ENCODE peak calls at places on chromosomes 2 and 18, in nine cellular contexts. N is GM12864, C is GM12878, R is adipocyte, G is dorsolateral prefrontal cortex, Z is right cardiac atrium, I is HepG2, O is hepatocyte, E is IMR-90. S is an unnamed sample.

GRCh38 chr2:145563752-145564615 is 1044.1 kb upstream of the ZEB2 start:
- DNase-seq in G (no peak), Z (no peak), E (peak; percentile 72), I (no peak), O (peak; percentile 41), N (no peak), C (no peak), R (no peak), S (no peak)

GRCh38 chr2:52456759-52457377 is 1310.7 kb upstream of the CHAC2 start:
- DNase-seq in R (no peak), O (peak; percentile 8), I (no peak), N (no peak), G (no peak), E (no peak), Z (no peak), C (no peak), S (no peak)

GRCh38 chr2:136332436-136333095 is 214.6 kb upstream of the CXCR4 start:
- DNase-seq in R (no peak), E (no peak), Z (no peak), G (no peak), I (no peak), O (no peak), N (no peak), C (no peak), S (no peak)

GRCh38 chr2:39679805-39680204 is 14.1 kb downstream of the TMEM178A start:
- DNase-seq in G (no peak), C (no peak), I (no peak), N (no peak), R (no peak), O (no peak), E (no peak), Z (no peak), S (no peak)

GRCh38 chr2:108377815-108378630 is at the start of gene SULT1C4:
- DNase-seq in I (peak; percentile 63), G (no peak), E (peak; percentile 66), R (no peak), N (no peak), C (no peak), O (peak; percentile 90), Z (peak; percentile 86), S (no peak)

GRCh38 chr2:18566145-18566544 is 5.7 kb upstream of the RDH14 start:
- DNase-seq in O (no peak), Z (no peak), I (peak; percentile 31), G (no peak), C (no peak), R (peak; percentile 35), E (peak; percentile 24), N (no peak), S (no peak)

GRCh38 chr2:105179469-105180372 is 61.8 kb upstream of the GPR45 start:
- DNase-seq in R (peak; percentile 29), O (peak; percentile 50), G (no peak), C (no peak), Z (no peak), I (peak; percentile 51), N (no peak), E (peak; percentile 71), S (peak; percentile 69)

GRCh38 chr2:210225461-210225798 is 183 bp upstream of the ACADL start:
- DNase-seq in I (no peak), G (no peak), N (no peak), O (no peak), E (no peak), C (no peak), Z (no peak), R (no peak), S (no peak)

GRCh38 chr18:79400091-79400590 is 4.4 kb downstream of the NFATC1 start:
- DNase-seq in G (no peak), I (no peak), E (no peak), C (no peak), Z (peak; percentile 91), N (no peak), O (peak; percentile 71), R (peak; percentile 70), S (no peak)

GRCh38 chr18:49162226-49162848 is 211.6 kb upstream of the SMAD7 start:
- DNase-seq in Z (no peak), C (peak; percentile 68), E (no peak), R (no peak), I (no peak), N (no peak), O (no peak), G (no peak), S (no peak)

GRCh38 chr2:174335605-174336402 is 1.1 kb downstream of the SP9 start:
- DNase-seq in O (peak; percentile 32), I (no peak), G (no peak), E (no peak), R (peak; percentile 21), C (no peak), Z (peak; percentile 25), N (no peak), S (no peak)

GRCh38 chr2:6692061-6692460 is 173.6 kb downstream of the CMPK2 start:
- DNase-seq in I (no peak), N (no peak), O (no peak), G (no peak), C (no peak), E (no peak), R (no peak), Z (no peak), S (no peak)

GRCh38 chr2:37873749-37874330 is 51.2 kb upstream of the RMDN2 start:
- DNase-seq in G (no peak), O (no peak), R (no peak), E (no peak), C (no peak), Z (no peak), I (no peak), N (no peak), S (no peak)

GRCh38 chr2:227717687-227718567 is at the start of gene SLC19A3:
- DNase-seq in E (peak; percentile 50), R (peak; percentile 85), C (no peak), N (no peak), G (peak; percentile 28), Z (peak; percentile 95), O (peak; percentile 95), I (peak; percentile 69), S (no peak)

GRCh38 chr2:144241801-144242200 is 278.1 kb downstream of the ZEB2 start:
- DNase-seq in N (no peak), R (no peak), Z (no peak), E (no peak), G (no peak), O (no peak), I (no peak), C (no peak), S (no peak)
- H3K4me3 ChIP-seq in N (no peak overlapping the region), R (no peak overlapping the region), Z (no peak overlapping the region), E (no peak overlapping the region), G (no peak overlapping the region), O (no peak overlapping the region), I (no peak overlapping the region), C (no peak overlapping the region), S (no peak overlapping the region)

GRCh38 chr2:98650998-98651397 is 42.6 kb downstream of the UNC50 start:
- DNase-seq in O (no peak), I (no peak), R (no peak), N (no peak), Z (no peak), E (no peak), G (no peak), C (no peak), S (no peak)

GRCh38 chr2:98649992-98650375 is 41.6 kb downstream of the UNC50 start:
- DNase-seq in Z (no peak), R (no peak), O (no peak), E (no peak), N (no peak), C (no peak), G (no peak), I (no peak), S (no peak)

GRCh38 chr2:98658816-98659486 is 50.6 kb downstream of the UNC50 start:
- DNase-seq in N (no peak), Z (peak; percentile 25), I (no peak), E (no peak), G (no peak), O (no peak), C (no peak), R (no peak), S (no peak)

GRCh38 chr2:98656800-98657199 is 48.4 kb downstream of the UNC50 start:
- DNase-seq in O (no peak), I (no peak), R (no peak), N (no peak), G (no peak), Z (no peak), C (no peak), E (no peak), S (no peak)

GRCh38 chr2:98654702-98655488 is 46.5 kb downstream of the UNC50 start:
- DNase-seq in C (no peak), I (no peak), G (no peak), Z (no peak), O (no peak), E (no peak), N (no peak), R (no peak), S (no peak)
- H3K4me3 ChIP-seq in C (no peak overlapping the region), I (no peak overlapping the region), G (no peak overlapping the region), Z (no peak overlapping the region), O (no peak overlapping the region), E (no peak overlapping the region), N (no peak overlapping the region), R (no peak overlapping the region), S (no peak overlapping the region)

GRCh38 chr18:63074987-63075404 is 244.6 kb downstream of the BCL2 start:
- DNase-seq in I (peak; percentile 12), R (peak; percentile 81), O (peak; percentile 85), C (no peak), Z (peak; percentile 92), E (peak; percentile 16), N (no peak), G (peak; percentile 31), S (no peak)
- H3K4me3 ChIP-seq in I (peak overlapping the region; percentile 45), R (peak overlapping the region; percentile 85), O (peak overlapping the region; percentile 13), C (peak overlapping the region; percentile 45), Z (peak overlapping the region; percentile 68), E (peak overlapping the region; percentile 47), N (peak overlapping the region; percentile 43), G (peak overlapping the region; percentile 43), S (peak overlapping the region; percentile 52)

GRCh38 chr2:218709906-218710305 is 729 bp upstream of the TTLL4 start:
- DNase-seq in Z (no peak), O (no peak), E (no peak), I (no peak), C (no peak), G (no peak), N (no peak), R (no peak), S (no peak)
- H3K4me3 ChIP-seq in Z (peak overlapping the region; percentile 29), O (no peak overlapping the region), E (no peak overlapping the region), I (peak overlapping the region; percentile 93), C (no peak overlapping the region), G (peak overlapping the region; percentile 90), N (no peak overlapping the region), R (peak overlapping the region; percentile 82), S (peak overlapping the region; percentile 96)

DNA sequence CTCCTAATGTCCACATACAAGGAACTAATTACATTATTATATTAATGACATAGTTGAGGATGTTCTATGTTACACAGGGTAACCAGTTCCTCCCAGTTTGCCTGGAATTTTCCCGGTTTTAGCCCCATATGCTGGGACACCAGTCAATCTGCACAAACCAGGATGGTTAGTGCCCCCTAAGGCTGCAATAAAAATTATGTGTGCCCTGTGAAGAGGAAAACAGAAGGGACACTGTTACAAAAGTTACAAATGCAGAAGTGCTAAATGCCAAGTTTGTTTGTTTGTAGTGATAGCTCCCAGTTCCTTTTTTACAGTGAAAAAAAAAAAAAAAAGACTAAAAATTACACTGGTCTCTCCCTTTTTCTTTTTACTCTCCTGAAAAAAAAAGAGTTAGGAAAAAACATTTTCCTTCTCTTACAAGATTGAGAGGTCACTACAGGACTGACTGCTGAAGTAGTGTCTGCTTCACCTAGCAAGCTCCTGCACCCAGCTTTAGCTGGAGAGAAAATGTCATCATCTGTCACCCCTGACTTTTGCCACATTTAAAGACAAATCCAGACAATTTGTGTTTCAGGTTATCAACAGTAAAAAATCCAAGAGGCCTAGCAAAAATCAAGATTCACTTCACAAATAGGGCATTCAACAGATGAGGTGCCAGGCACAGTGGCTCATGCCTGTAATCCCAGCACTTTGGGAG is 3.2 kb downstream of the ANKRD44 start:
- DNase-seq in N (no peak), I (no peak), E (no peak), O (no peak), C (no peak), Z (no peak), R (no peak), G (no peak), S (no peak)
- H3K4me3 ChIP-seq in N (peak overlapping the region; percentile 69), I (no peak overlapping the region), E (no peak overlapping the region), O (no peak overlapping the region), C (peak overlapping the region; percentile 98), Z (no peak overlapping the region), R (no peak overlapping the region), G (no peak overlapping the region), S (no peak overlapping the region)

S was measured in epithelial cell of proximal tubule.